ENCODE peak calls at places on chromosomes 5 and 9, in eight cellular contexts. W is NCI-H774, G is iris pigment epithelial cell, Q is endothelial cell of umbilical vein, L is HEK293T, S is COR-L47, I is lower lobe of right lung, T is fibroblast of the conjunctiva. N is an unnamed sample.

GRCh38 chr9:96061293-96061987 is 185.9 kb downstream of the ERCC6L2 start:
- DNase-seq in W (no peak), G (peak), Q (peak), L (peak), S (peak), I (no peak), T (peak), N (peak)

GRCh38 chr9:133375116-133375723 is 640 bp downstream of the SURF4 start:
- DNase-seq in W (no peak), G (peak), Q (peak), L (peak), S (no peak), I (no peak), T (no peak), N (peak)

GRCh38 chr9:133347515-133347984 is 381 bp downstream of the MED22 start:
- DNase-seq in W (peak), G (no peak), Q (peak), L (peak), S (peak), I (peak), T (no peak), N (no peak)

GRCh38 chr9:128007566-128008138 is 26.9 kb upstream of the EEIG1 start:
- DNase-seq in W (peak), G (peak), Q (peak), L (no peak), S (peak), I (peak), T (peak), N (peak)

GRCh38 chr5:128414469-128414868 is 123.6 kb downstream of the FBN2 start:
- DNase-seq in W (no peak), G (no peak), Q (no peak), L (no peak), S (no peak), I (no peak), T (no peak), N (no peak)

GRCh38 chr5:54769746-54770145 is 215.6 kb downstream of the ESM1 start:
- DNase-seq in W (no peak), G (no peak), Q (no peak), L (no peak), S (no peak), I (no peak), T (no peak), N (no peak)

GRCh38 chr9:35813434-35814105 is 1.3 kb downstream of the HINT2 start:
- DNase-seq in W (no peak), G (peak), Q (peak), L (peak), S (peak), I (no peak), T (no peak), N (peak)

GRCh38 chr5:131996210-131997025 is 15.0 kb downstream of the ACSL6 start:
- DNase-seq in W (no peak), G (no peak), Q (peak), L (no peak), S (no peak), I (peak), T (no peak), N (no peak)

GRCh38 chr5:122267195-122267594 is 44.8 kb upstream of the SNCAIP start:
- DNase-seq in W (no peak), G (no peak), Q (no peak), L (no peak), S (no peak), I (no peak), T (no peak), N (no peak)

GRCh38 chr5:120545951-120546350 is 81.9 kb downstream of the PRR16 start:
- DNase-seq in W (no peak), G (peak), Q (no peak), L (no peak), S (no peak), I (no peak), T (peak), N (no peak)

GRCh38 chr5:115475768-115476167 is 68.8 kb downstream of the FEM1C start:
- DNase-seq in W (no peak), G (no peak), Q (no peak), L (no peak), S (no peak), I (no peak), T (no peak), N (no peak)

GRCh38 chr9:86634501-86634900 is 280.3 kb upstream of the TUT7 start:
- DNase-seq in W (no peak), G (no peak), Q (no peak), L (no peak), S (no peak), I (no peak), T (no peak), N (no peak)

GRCh38 chr5:6780802-6781391 is 67.7 kb downstream of the TENT4A start:
- DNase-seq in W (no peak), G (no peak), Q (no peak), L (peak), S (peak), I (no peak), T (no peak), N (no peak)

GRCh38 chr9:103522409-103522808 is 527.3 kb downstream of the CYLC2 start:
- DNase-seq in W (no peak), G (no peak), Q (no peak), L (no peak), S (no peak), I (no peak), T (no peak), N (no peak)

GRCh38 chr9:3986060-3986459 is 313.8 kb downstream of the GLIS3 start:
- DNase-seq in W (no peak), G (no peak), Q (no peak), L (no peak), S (no peak), I (no peak), T (no peak), N (no peak)

GRCh38 chr9:97501177-97501971 is at the start of gene TMOD1:
- DNase-seq in W (peak), G (peak), Q (peak), L (peak), S (peak), I (peak), T (no peak), N (no peak)

GRCh38 chr5:51278458-51279049 is 104.7 kb upstream of the ISL1 start:
- DNase-seq in W (no peak), G (no peak), Q (no peak), L (no peak), S (no peak), I (no peak), T (no peak), N (no peak)

GRCh38 chr5:55063899-55064298 is 38.5 kb upstream of the GZMA start:
- DNase-seq in W (no peak), G (peak), Q (no peak), L (no peak), S (no peak), I (no peak), T (no peak), N (no peak)

GRCh38 chr5:178117911-178118310 is 4.6 kb downstream of the N4BP3 start:
- DNase-seq in W (no peak), G (no peak), Q (no peak), L (no peak), S (no peak), I (no peak), T (no peak), N (no peak)

GRCh38 chr9:112819635-112820496 is 69.3 kb downstream of the SNX30 start:
- DNase-seq in W (peak), G (peak), Q (peak), L (peak), S (peak), I (no peak), T (peak), N (peak)

GRCh38 chr9:2015581-2016410 is 649 bp downstream of the SMARCA2 start:
- DNase-seq in W (peak), G (peak), Q (peak), L (peak), S (peak), I (peak), T (no peak), N (no peak)

GRCh38 chr5:108345541-108346171 is 36.2 kb downstream of the FBXL17 start:
- DNase-seq in W (no peak), G (peak), Q (peak), L (peak), S (peak), I (no peak), T (peak), N (peak)

GRCh38 chr9:92964607-92964975 is 17.3 kb downstream of the FGD3 start:
- DNase-seq in W (no peak), G (no peak), Q (no peak), L (no peak), S (no peak), I (no peak), T (no peak), N (no peak)

GRCh38 chr9:13860926-13861325 is 453.0 kb downstream of the NFIB start:
- DNase-seq in W (no peak), G (no peak), Q (peak), L (no peak), S (no peak), I (no peak), T (no peak), N (no peak)

GRCh38 chr5:83927140-83927733 is 206.6 kb upstream of the HAPLN1 start:
- DNase-seq in W (peak), G (peak), Q (peak), L (peak), S (peak), I (peak), T (peak), N (peak)

GRCh38 chr9:1198085-1198484 is 147.9 kb downstream of the DMRT2 start:
- DNase-seq in W (no peak), G (no peak), Q (no peak), L (no peak), S (no peak), I (no peak), T (no peak), N (peak)

GRCh38 chr9:114417511-114417910 is 29.7 kb upstream of the AKNA start:
- DNase-seq in W (no peak), G (peak), Q (no peak), L (no peak), S (no peak), I (no peak), T (no peak), N (peak)

GRCh38 chr5:133121611-133122150 is 69.9 kb downstream of the HSPA4 start:
- DNase-seq in W (no peak), G (no peak), Q (no peak), L (no peak), S (no peak), I (no peak), T (no peak), N (no peak)

GRCh38 chr9:127796899-127797370 is 5.7 kb upstream of the FPGS start:
- DNase-seq in W (no peak), G (peak), Q (peak), L (no peak), S (no peak), I (no peak), T (no peak), N (peak)

GRCh38 chr9:136050706-136051567 is 44.2 kb downstream of the NACC2 start:
- DNase-seq in W (no peak), G (peak), Q (peak), L (peak), S (no peak), I (no peak), T (no peak), N (no peak)

GRCh38 chr5:127615916-127616315 is 33.0 kb upstream of the CTXN3 start:
- DNase-seq in W (no peak), G (peak), Q (no peak), L (no peak), S (no peak), I (no peak), T (peak), N (peak)